ENCODE peak calls at places on chromosome 17, in four cellular contexts. O, B, Q and H are unnamed samples.

GRCh38 chr17:57574040-57574513 is 171.0 kb downstream of the CCDC182 start:
- DNase-seq in O (no peak), B (peak), Q (no peak), H (no peak)

GRCh38 chr17:2905269-2905668 is 109.0 kb downstream of the RAP1GAP2 start:
- DNase-seq in B (no peak), O (no peak), Q (no peak), H (no peak)

GRCh38 chr17:19308398-19308797 is 54.1 kb downstream of the B9D1 start:
- DNase-seq in B (no peak), Q (no peak), O (no peak), H (no peak)

GRCh38 chr17:57544834-57545463 is 200.2 kb downstream of the CCDC182 start:
- DNase-seq in O (no peak), B (peak), Q (no peak), H (no peak)

GRCh38 chr17:19729900-19730299 is 13.5 kb upstream of the SLC47A2 start:
- DNase-seq in B (no peak), Q (no peak), O (no peak), H (no peak)

GRCh38 chr17:6512552-6512951 is 43.8 kb downstream of the PITPNM3 start:
- DNase-seq in O (no peak), B (no peak), Q (no peak), H (no peak)

GRCh38 chr17:71455219-71455618 is 665.6 kb upstream of the SOX9 start:
- DNase-seq in B (no peak), Q (no peak), O (no peak), H (no peak)

GRCh38 chr17:78969865-78970264 is 9.9 kb downstream of the LGALS3BP start:
- DNase-seq in O (no peak), Q (no peak), B (no peak), H (no peak)

GRCh38 chr17:10033982-10034381 is 128.9 kb upstream of the RCVRN start:
- DNase-seq in B (no peak), Q (peak), O (no peak), H (peak)

GRCh38 chr17:40458001-40458791 is 14.9 kb downstream of the IGFBP4 start:
- DNase-seq in B (no peak), Q (no peak), O (peak), H (peak)

GRCh38 chr17:42564815-42565522 is 1.9 kb upstream of the MLX start:
- DNase-seq in Q (no peak), O (no peak), B (no peak), H (no peak)

GRCh38 chr17:75010683-75011406 is 1.6 kb upstream of the MRPL58 start:
- DNase-seq in Q (no peak), B (no peak), O (no peak), H (peak)

GRCh38 chr17:82021728-82022309 is 859 bp downstream of the CENPX start:
- DNase-seq in O (no peak), B (no peak), Q (no peak), H (no peak)

GRCh38 chr17:50830994-50831393 is 4.4 kb upstream of the WFIKKN2 start:
- DNase-seq in Q (no peak), B (no peak), O (no peak), H (no peak)

GRCh38 chr17:79026345-79027273 is 2.6 kb downstream of the C1QTNF1 start:
- DNase-seq in O (no peak), B (no peak), Q (no peak), H (peak)

GRCh38 chr17:43332211-43332610 is 66.6 kb upstream of the ARL4D start:
- DNase-seq in O (no peak), B (no peak), Q (no peak), H (no peak)

GRCh38 chr17:3609689-3610088 is 478 bp upstream of the TRPV1 start:
- DNase-seq in O (no peak), Q (no peak), B (no peak), H (no peak)

GRCh38 chr17:37110012-37110701 is 161.4 kb downstream of the AATF start:
- DNase-seq in O (no peak), Q (no peak), B (peak), H (no peak)

GRCh38 chr17:73983623-73984410 is 219.7 kb upstream of the RPL38 start:
- DNase-seq in O (no peak), B (no peak), Q (no peak), H (no peak)

GRCh38 chr17:71963341-71963740 is 157.5 kb upstream of the SOX9 start:
- DNase-seq in B (no peak), Q (no peak), O (no peak), H (peak)

GRCh38 chr17:18278867-18279266 is 18.4 kb downstream of the MIEF2 start:
- DNase-seq in Q (no peak), O (peak), B (no peak), H (no peak)

GRCh38 chr17:37069087-37069486 is 120.3 kb downstream of the AATF start:
- DNase-seq in O (no peak), Q (no peak), B (no peak), H (no peak)

GRCh38 chr17:17837380-17837821 is 615 bp upstream of the SREBF1 start:
- DNase-seq in Q (no peak), B (no peak), O (no peak), H (peak)

GRCh38 chr17:53629188-53629587 is 193.5 kb upstream of the KIF2B start:
- DNase-seq in O (no peak), Q (no peak), B (no peak), H (peak)

GRCh38 chr17:45704251-45704650 is 79.9 kb upstream of the CRHR1 start:
- DNase-seq in Q (no peak), B (no peak), O (no peak), H (no peak)

GRCh38 chr17:40514013-40514875 is 12.8 kb upstream of the TNS4 start:
- DNase-seq in B (no peak), Q (no peak), O (no peak), H (no peak)